ENCODE peak calls at places on chromosomes 2 and 18, in nine cellular contexts. D, K, S, Q, A, V, I, O and G are unnamed samples.

GRCh38 chr2:39728941-39729351 is 50.1 kb downstream of the THUMPD2 start:
- DNase-seq in V (peak; percentile 33), I (peak; percentile 52), A (no peak), K (peak; percentile 75), O (peak; percentile 60), S (peak; percentile 35), Q (no peak), D (no peak), G (peak; percentile 25)

GRCh38 chr2:11123856-11124759 is 31.2 kb upstream of the SLC66A3 start:
- DNase-seq in I (peak; percentile 82), D (no peak), K (peak; percentile 91), V (peak; percentile 52), S (peak; percentile 44), A (peak; percentile 14), Q (peak; percentile 66), O (peak; percentile 58), G (peak; percentile 64)

GRCh38 chr2:102520009-102520408 is 47.0 kb downstream of the SLC9A4 start:
- DNase-seq in S (peak; percentile 17), A (no peak), O (peak; percentile 43), I (peak; percentile 47), D (no peak), V (no peak), K (peak; percentile 43), Q (no peak), G (no peak)

GRCh38 chr2:118032169-118033013 is 18.5 kb upstream of the CCDC93 start:
- DNase-seq in D (no peak), S (peak; percentile 34), K (peak; percentile 73), A (no peak), Q (no peak), V (peak; percentile 14), I (peak; percentile 39), O (peak; percentile 46), G (no peak)

GRCh38 chr2:20179755-20180594 is 45.0 kb downstream of the SDC1 start:
- DNase-seq in V (no peak), O (no peak), Q (no peak), D (peak; percentile 52), I (peak; percentile 85), A (no peak), K (peak; percentile 73), S (no peak), G (no peak)

GRCh38 chr2:96202152-96202856 is 6.3 kb downstream of the STARD7 start:
- DNase-seq in S (no peak), K (no peak), A (no peak), D (no peak), I (no peak), Q (no peak), V (no peak), O (no peak), G (no peak)

GRCh38 chr2:103121106-103121505 is 359.3 kb downstream of the TMEM182 start:
- DNase-seq in I (no peak), K (no peak), D (no peak), A (no peak), O (no peak), S (no peak), Q (no peak), V (no peak), G (no peak)

GRCh38 chr2:151922845-151923666 is 94.8 kb upstream of the ARL5A start:
- DNase-seq in O (peak; percentile 42), D (peak; percentile 80), I (no peak), Q (peak; percentile 92), S (no peak), K (no peak), V (peak; percentile 47), A (no peak), G (peak; percentile 43)

DNA sequence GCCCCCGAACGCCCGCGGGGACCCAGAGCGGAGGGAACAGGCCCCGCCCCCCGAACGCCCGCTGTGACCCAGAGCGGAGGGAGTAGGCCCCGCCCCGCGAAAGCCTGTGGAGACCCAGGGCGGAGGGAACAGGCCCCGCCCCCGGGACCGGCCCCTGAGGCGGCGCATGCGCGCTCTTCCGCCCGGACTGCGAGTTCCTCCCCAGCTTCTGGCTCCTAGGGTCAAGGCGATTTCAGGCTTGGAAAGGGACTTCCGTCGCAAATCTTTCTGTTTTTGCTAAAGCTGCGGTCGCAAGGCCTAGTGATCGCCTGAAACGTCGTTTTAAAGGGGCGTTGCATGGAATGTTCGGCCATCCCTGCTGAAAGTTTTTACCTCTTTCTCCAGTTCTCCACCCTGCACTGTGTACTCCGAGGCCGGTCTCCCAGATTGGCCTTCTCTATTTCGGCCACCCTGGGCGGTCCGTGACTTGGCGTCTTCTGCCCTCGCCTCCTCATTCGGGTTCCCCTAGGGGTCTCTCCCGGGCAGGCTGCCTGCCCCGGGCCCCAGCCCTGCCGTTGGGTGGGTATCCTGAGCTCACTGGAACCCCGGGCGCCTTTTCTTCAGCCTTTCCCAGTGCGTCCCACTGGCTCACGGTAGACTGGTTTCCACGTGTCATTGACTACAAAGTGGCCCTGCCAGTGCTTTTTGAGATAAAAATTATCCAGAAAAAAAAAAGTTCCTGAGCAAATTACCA is 372 bp upstream of the WDSUB1 start:
- DNase-seq in A (peak; percentile 98), V (peak; percentile 97), S (peak; percentile 89), D (peak; percentile 98), O (peak; percentile 96), Q (peak; percentile 99), K (peak; percentile 98), I (peak; percentile 97), G (peak; percentile 95)
- H3K27ac ChIP-seq in A (peak overlapping the region; percentile 52), V (peak overlapping the region; percentile 72), S (peak overlapping the region; percentile 92), D (peak overlapping the region; percentile 88), O (peak overlapping the region; percentile 95), Q (peak overlapping the region; percentile 83), K (peak overlapping the region; percentile 93), I (peak overlapping the region; percentile 90), G (peak overlapping the region; percentile 80)

GRCh38 chr2:57880967-57881366 is 165.6 kb upstream of the VRK2 start:
- DNase-seq in Q (no peak), A (no peak), O (no peak), V (no peak), K (no peak), I (no peak), D (no peak), S (no peak), G (no peak)

GRCh38 chr2:57880446-57880845 is 166.2 kb upstream of the VRK2 start:
- DNase-seq in A (no peak), O (peak; percentile 11), I (no peak), S (no peak), V (no peak), D (no peak), K (no peak), Q (no peak), G (no peak)

GRCh38 chr2:57884281-57884680 is 162.3 kb upstream of the VRK2 start:
- DNase-seq in D (no peak), V (no peak), I (no peak), S (no peak), O (no peak), Q (no peak), A (no peak), K (no peak), G (no peak)

GRCh38 chr2:57882895-57883515 is 163.6 kb upstream of the VRK2 start:
- DNase-seq in D (no peak), S (no peak), O (peak; percentile 19), Q (no peak), V (no peak), K (no peak), I (no peak), A (no peak), G (no peak)

DNA sequence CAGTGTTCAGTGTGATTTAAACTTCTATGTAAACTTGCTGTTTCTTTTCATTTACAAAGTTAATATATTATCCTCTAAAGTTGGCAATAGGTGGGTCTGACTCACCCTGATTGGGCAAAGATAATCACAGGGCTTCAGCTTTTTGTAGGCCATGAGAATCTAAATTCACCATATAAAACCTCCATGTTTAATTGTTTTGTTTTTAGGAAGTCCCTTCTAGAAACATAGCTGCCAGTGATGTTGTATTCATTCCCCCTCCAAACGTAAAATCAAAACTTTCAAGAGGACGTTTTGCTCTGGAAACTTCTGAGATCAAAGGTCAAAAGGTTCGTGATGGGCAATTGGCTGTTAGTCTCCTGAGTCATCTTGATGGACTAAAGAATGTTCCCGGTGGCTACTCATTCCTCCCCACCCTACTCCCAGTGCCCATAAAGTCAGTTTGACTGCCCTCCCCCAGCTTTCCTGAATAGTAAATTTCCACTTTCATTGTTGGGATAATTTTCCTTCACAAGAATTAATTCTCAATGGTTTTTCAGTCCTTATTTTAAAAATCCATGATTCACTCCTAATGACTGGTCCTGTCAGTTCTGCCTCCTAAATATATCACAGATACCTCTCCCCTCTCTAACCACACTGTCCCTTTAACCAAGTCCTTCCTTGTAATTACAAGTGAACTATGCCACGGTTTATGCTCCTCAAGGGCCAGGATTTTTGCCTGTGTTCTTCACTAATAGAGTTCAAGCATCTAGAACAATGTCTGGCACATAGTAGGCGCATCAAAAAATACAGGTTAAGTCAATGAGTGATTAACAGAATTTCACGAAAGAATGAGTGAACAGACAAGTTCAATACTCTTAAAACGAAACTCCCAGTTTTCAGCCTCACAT is 164.4 kb upstream of the VRK2 start:
- DNase-seq in K (no peak), D (no peak), I (no peak), V (no peak), A (no peak), S (peak; percentile 19), O (no peak), Q (no peak), G (no peak)
- H3K27ac ChIP-seq in K (no peak overlapping the region), D (no peak overlapping the region), I (no peak overlapping the region), V (no peak overlapping the region), A (no peak overlapping the region), S (no peak overlapping the region), O (no peak overlapping the region), Q (no peak overlapping the region), G (peak overlapping the region; percentile 66)

DNA sequence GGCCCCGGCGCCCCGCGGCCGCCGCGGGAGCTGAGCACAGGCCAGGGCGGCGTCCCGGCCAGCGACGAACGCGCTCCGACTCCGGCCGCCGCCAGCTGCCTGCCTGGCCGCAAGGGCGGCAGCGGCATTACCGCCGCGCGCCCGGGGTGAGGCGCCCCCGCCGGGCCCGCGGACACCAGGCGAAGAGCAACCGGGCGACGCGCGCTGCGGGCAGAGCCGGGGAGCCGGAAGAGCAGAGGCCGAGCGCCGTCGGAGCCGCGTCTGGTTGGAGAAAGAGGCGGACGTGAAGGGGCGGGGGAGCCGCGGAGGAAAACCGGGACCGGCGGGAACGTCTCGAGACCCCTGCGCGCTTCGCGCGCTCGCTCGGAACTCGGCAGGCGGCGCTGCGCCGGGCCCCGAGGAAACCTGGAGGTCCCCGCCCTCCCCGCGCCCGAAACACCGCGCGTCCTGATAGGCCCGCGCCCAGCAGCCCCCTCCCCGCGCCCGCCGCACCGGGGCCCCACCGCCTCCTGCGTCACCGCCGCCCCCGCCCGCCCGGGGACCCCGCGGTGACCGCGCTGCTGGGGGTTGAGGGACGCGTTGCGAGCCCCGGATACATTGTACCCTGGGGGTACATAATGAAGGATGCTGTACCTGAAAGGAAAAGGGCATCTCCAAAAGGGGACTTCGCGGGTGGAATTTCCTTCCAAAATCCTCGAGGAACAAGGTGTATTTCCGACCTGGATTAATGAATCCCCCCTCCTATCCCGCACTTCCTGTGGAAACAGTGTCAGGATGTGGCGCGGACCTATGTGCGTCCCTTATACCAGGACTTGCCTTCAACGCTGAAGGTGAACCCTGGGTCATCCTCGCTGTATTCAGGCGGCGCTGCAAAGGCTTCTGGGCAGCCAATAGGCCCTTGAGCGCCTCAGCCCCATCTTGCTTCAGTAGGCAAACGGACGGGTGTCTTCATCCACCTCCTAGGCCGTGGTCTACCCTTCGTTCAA is 1.0 kb upstream of the B4GALT6 start:
- DNase-seq in O (peak; percentile 88), A (no peak), I (peak; percentile 86), K (peak; percentile 88), Q (peak; percentile 64), V (peak; percentile 30), D (peak; percentile 72), S (peak; percentile 54), G (peak; percentile 45)
- H3K27ac ChIP-seq in O (peak overlapping the region; percentile 90), A (no peak overlapping the region), I (peak overlapping the region; percentile 0), K (peak overlapping the region; percentile 87), Q (no peak overlapping the region), V (no peak overlapping the region), D (peak overlapping the region; percentile 76), S (no peak overlapping the region), G (no peak overlapping the region)

GRCh38 chr2:101325425-101325824 is 16.9 kb upstream of the RNF149 start:
- DNase-seq in A (no peak), Q (no peak), K (no peak), O (no peak), I (no peak), S (no peak), D (no peak), V (no peak), G (no peak)

GRCh38 chr2:101329026-101329425 is 20.5 kb upstream of the RNF149 start:
- DNase-seq in I (no peak), V (no peak), K (no peak), Q (no peak), S (no peak), O (no peak), A (no peak), D (no peak), G (no peak)

GRCh38 chr2:101330253-101330921 is 21.9 kb upstream of the RNF149 start:
- DNase-seq in Q (peak; percentile 79), D (no peak), S (no peak), O (peak; percentile 49), V (no peak), K (peak; percentile 80), I (peak; percentile 81), A (no peak), G (peak; percentile 69)

GRCh38 chr2:101328474-101329007 is 20.0 kb upstream of the RNF149 start:
- DNase-seq in K (no peak), I (no peak), D (no peak), Q (peak; percentile 50), V (no peak), A (no peak), O (peak; percentile 39), S (peak; percentile 87), G (no peak)

DNA sequence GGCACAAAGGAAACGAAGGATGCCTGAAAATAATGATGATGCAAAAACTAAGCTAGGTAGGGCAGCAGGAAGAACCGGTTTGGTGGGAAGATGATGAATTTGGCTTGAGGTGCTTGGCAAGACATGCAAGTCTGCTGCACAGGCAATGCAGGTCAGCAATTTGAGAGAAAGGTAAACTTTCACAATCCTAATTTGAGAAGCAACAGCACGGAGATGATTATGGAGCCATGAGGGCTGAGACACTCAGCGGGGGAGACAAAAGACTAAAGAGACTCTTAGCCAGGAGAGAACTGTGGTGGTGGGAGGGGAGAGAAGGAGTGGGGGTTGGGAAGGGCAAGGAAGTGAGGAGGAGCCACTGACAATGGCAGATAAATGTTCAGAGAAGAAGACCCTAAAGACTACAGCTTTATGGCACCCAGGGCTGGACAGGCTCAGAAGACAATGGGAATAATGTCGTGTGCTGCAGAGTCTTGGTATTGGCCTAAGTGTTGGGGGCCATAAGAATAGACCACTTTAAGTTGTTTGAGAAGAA is 19.4 kb upstream of the RNF149 start:
- DNase-seq in D (no peak), K (peak; percentile 69), I (peak; percentile 65), V (no peak), Q (no peak), A (no peak), O (no peak), S (no peak), G (no peak)
- H3K27ac ChIP-seq in D (peak overlapping the region; percentile 9), K (peak overlapping the region; percentile 10), I (peak overlapping the region; percentile 65), V (peak overlapping the region; percentile 30), Q (no peak overlapping the region), A (peak overlapping the region; percentile 42), O (no peak overlapping the region), S (no peak overlapping the region), G (no peak overlapping the region)